ENCODE peak calls at places on chromosomes 2 and 18, in seven cellular contexts. One of them, this sample, is unnamed.

GRCh38 chr2:229268626-229269025 is 2.5 kb downstream of the PID1 start:
- DNase-seq in nephron progenitor cell: no peak
- DNase-seq in right atrium auricular region: no peak
- DNase-seq in fibroblast of the aortic adventitia: peak
- DNase-seq in GM23338: no peak
- DNase-seq in GM12865: no peak
- DNase-seq in suprapubic skin: no peak
- DNase-seq in this sample: no peak

GRCh38 chr2:15642334-15643208 is 50.9 kb downstream of the DDX1 start:
- DNase-seq in nephron progenitor cell: peak
- DNase-seq in right atrium auricular region: peak
- DNase-seq in fibroblast of the aortic adventitia: no peak
- DNase-seq in GM23338: peak
- DNase-seq in GM12865: no peak
- DNase-seq in suprapubic skin: no peak
- DNase-seq in this sample: no peak

GRCh38 chr18:45657357-45658335 is 42.4 kb downstream of the SLC14A2 start:
- DNase-seq in nephron progenitor cell: no peak
- DNase-seq in right atrium auricular region: no peak
- DNase-seq in fibroblast of the aortic adventitia: no peak
- DNase-seq in GM23338: no peak
- DNase-seq in GM12865: no peak
- DNase-seq in suprapubic skin: no peak
- DNase-seq in this sample: no peak

GRCh38 chr2:100194951-100195350 is 52.6 kb upstream of the AFF3 start:
- DNase-seq in nephron progenitor cell: no peak
- DNase-seq in right atrium auricular region: no peak
- DNase-seq in fibroblast of the aortic adventitia: no peak
- DNase-seq in GM23338: no peak
- DNase-seq in GM12865: no peak
- DNase-seq in suprapubic skin: no peak
- DNase-seq in this sample: no peak

GRCh38 chr2:168137510-168138180 is 109.8 kb downstream of the STK39 start:
- DNase-seq in nephron progenitor cell: no peak
- DNase-seq in right atrium auricular region: no peak
- DNase-seq in fibroblast of the aortic adventitia: no peak
- DNase-seq in GM23338: peak
- DNase-seq in GM12865: no peak
- DNase-seq in suprapubic skin: no peak
- DNase-seq in this sample: no peak

GRCh38 chr2:176464886-176465564 is 195.8 kb downstream of the MTX2 start:
- DNase-seq in nephron progenitor cell: peak
- DNase-seq in right atrium auricular region: no peak
- DNase-seq in fibroblast of the aortic adventitia: no peak
- DNase-seq in GM23338: no peak
- DNase-seq in GM12865: peak
- DNase-seq in suprapubic skin: no peak
- DNase-seq in this sample: no peak

GRCh38 chr18:49920731-49921130 is 107.4 kb upstream of the ACAA2 start:
- DNase-seq in nephron progenitor cell: peak
- DNase-seq in right atrium auricular region: no peak
- DNase-seq in fibroblast of the aortic adventitia: no peak
- DNase-seq in GM23338: no peak
- DNase-seq in GM12865: no peak
- DNase-seq in suprapubic skin: no peak
- DNase-seq in this sample: no peak

GRCh38 chr2:164560181-164560792 is 61.0 kb downstream of the GRB14 start:
- DNase-seq in nephron progenitor cell: peak
- DNase-seq in right atrium auricular region: no peak
- DNase-seq in fibroblast of the aortic adventitia: peak
- DNase-seq in GM23338: peak
- DNase-seq in GM12865: peak
- DNase-seq in suprapubic skin: no peak
- DNase-seq in this sample: no peak

GRCh38 chr18:27860011-27860410 is 316.9 kb downstream of the CDH2 start:
- DNase-seq in nephron progenitor cell: no peak
- DNase-seq in right atrium auricular region: no peak
- DNase-seq in fibroblast of the aortic adventitia: no peak
- DNase-seq in GM23338: no peak
- DNase-seq in GM12865: peak
- DNase-seq in suprapubic skin: no peak
- DNase-seq in this sample: no peak

GRCh38 chr18:54255141-54255540 is 14.2 kb upstream of the POLI start:
- DNase-seq in nephron progenitor cell: no peak
- DNase-seq in right atrium auricular region: no peak
- DNase-seq in fibroblast of the aortic adventitia: no peak
- DNase-seq in GM23338: no peak
- DNase-seq in GM12865: no peak
- DNase-seq in suprapubic skin: no peak
- DNase-seq in this sample: no peak

GRCh38 chr2:200575957-200576356 is 9.9 kb upstream of the AOX1 start:
- DNase-seq in nephron progenitor cell: no peak
- DNase-seq in right atrium auricular region: no peak
- DNase-seq in fibroblast of the aortic adventitia: peak
- DNase-seq in GM23338: peak
- DNase-seq in GM12865: peak
- DNase-seq in suprapubic skin: no peak
- DNase-seq in this sample: no peak
- TF ChIP-seq CTCF in nephron progenitor cell: no peak
- TF ChIP-seq CTCF in right atrium auricular region: no peak
- TF ChIP-seq CTCF in fibroblast of the aortic adventitia: peak
- TF ChIP-seq CTCF in GM23338: no peak
- TF ChIP-seq CTCF in GM12865: peak
- TF ChIP-seq CTCF in suprapubic skin: no peak
- TF ChIP-seq CTCF in this sample: no peak

DNA sequence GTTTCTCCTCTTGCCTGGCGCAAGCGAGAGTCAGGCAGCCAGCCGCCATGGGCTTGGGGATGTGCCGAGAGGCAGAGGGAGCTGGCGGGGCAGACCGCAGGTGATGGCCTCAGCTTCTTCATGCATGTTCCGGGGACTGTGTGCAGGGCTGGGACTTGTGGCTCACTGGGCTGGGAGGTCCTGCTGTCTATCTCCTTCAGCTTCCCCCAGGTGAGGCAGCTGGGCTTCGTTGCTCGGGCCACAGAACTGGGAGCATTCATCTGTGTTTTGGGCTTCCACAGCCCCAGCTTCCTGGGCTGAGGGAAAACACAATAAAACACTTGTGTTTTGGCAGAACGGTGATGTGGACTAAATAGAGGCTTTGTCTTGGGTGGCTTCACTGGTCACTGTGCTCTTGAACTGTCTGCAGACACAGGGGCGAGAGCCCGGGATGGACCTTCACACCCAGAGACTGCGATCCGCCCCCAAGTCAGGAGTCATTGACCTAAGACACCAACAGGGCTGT is 93.5 kb downstream of the DYSF start:
- DNase-seq in nephron progenitor cell: no peak
- DNase-seq in right atrium auricular region: no peak
- DNase-seq in fibroblast of the aortic adventitia: no peak
- DNase-seq in GM23338: no peak
- DNase-seq in GM12865: no peak
- DNase-seq in suprapubic skin: no peak
- DNase-seq in this sample: no peak
- TF ChIP-seq CTCF in nephron progenitor cell: no peak
- TF ChIP-seq CTCF in right atrium auricular region: no peak
- TF ChIP-seq CTCF in fibroblast of the aortic adventitia: no peak
- TF ChIP-seq CTCF in GM23338: no peak
- TF ChIP-seq CTCF in GM12865: no peak
- TF ChIP-seq CTCF in suprapubic skin: no peak
- TF ChIP-seq CTCF in this sample: no peak

GRCh38 chr18:63843008-63843407 is 44.5 kb upstream of the SERPINB2 start:
- DNase-seq in nephron progenitor cell: no peak
- DNase-seq in right atrium auricular region: no peak
- DNase-seq in fibroblast of the aortic adventitia: no peak
- DNase-seq in GM23338: no peak
- DNase-seq in GM12865: no peak
- DNase-seq in suprapubic skin: no peak
- DNase-seq in this sample: no peak

GRCh38 chr18:63848159-63848558 is 39.3 kb upstream of the SERPINB2 start:
- DNase-seq in nephron progenitor cell: peak
- DNase-seq in right atrium auricular region: no peak
- DNase-seq in fibroblast of the aortic adventitia: peak
- DNase-seq in GM23338: peak
- DNase-seq in GM12865: peak
- DNase-seq in suprapubic skin: no peak
- DNase-seq in this sample: no peak

GRCh38 chr18:63850010-63850409 is 37.5 kb upstream of the SERPINB2 start:
- DNase-seq in nephron progenitor cell: peak
- DNase-seq in right atrium auricular region: no peak
- DNase-seq in fibroblast of the aortic adventitia: peak
- DNase-seq in GM23338: peak
- DNase-seq in GM12865: peak
- DNase-seq in suprapubic skin: no peak
- DNase-seq in this sample: no peak

DNA sequence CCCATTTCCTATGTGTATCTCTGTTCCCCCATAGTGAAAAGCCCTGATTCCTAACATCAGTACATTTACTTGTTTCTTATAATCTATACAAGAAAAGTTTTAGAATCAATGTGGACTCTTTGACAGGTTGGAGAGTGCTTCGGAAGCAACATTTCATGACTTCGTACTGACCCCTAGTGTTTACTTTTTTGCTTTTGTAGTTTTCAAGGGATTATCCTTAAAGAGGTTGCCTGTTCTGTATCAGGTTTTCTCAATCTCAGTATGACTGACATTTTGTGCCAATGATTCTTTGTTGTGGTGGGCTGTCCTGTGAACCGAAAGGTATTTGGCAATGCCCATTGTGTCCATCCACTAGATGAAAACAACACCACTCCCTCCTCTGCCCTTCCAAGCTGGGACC is 43.3 kb upstream of the SERPINB2 start:
- DNase-seq in nephron progenitor cell: no peak
- DNase-seq in right atrium auricular region: no peak
- DNase-seq in fibroblast of the aortic adventitia: peak
- DNase-seq in GM23338: peak
- DNase-seq in GM12865: peak
- DNase-seq in suprapubic skin: no peak
- DNase-seq in this sample: no peak
- TF ChIP-seq CTCF in nephron progenitor cell: peak
- TF ChIP-seq CTCF in right atrium auricular region: no peak
- TF ChIP-seq CTCF in fibroblast of the aortic adventitia: peak
- TF ChIP-seq CTCF in GM23338: peak
- TF ChIP-seq CTCF in GM12865: peak
- TF ChIP-seq CTCF in suprapubic skin: peak
- TF ChIP-seq CTCF in this sample: peak

DNA sequence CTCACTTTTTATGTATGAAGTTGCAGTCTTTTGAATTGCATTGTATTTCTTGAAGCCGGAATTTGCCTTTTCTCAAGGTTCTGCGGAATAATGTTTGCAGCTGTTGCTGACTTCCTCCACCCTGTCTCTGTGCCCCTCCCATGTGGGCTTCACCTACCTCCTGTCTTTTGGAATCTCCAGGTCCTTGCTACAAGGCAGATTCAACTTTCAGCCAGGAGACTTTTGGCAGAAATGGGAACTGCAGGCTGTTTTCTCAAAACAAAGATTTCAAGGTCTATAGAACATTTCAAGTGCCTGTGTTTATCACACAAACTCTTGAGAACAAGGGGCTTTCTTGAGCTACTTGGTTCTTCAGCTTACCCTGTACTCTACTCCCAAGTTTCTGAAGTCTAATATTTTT is 25.6 kb downstream of the ZNF236 start:
- DNase-seq in nephron progenitor cell: no peak
- DNase-seq in right atrium auricular region: no peak
- DNase-seq in fibroblast of the aortic adventitia: no peak
- DNase-seq in GM23338: peak
- DNase-seq in GM12865: no peak
- DNase-seq in suprapubic skin: no peak
- DNase-seq in this sample: no peak
- TF ChIP-seq CTCF in nephron progenitor cell: no peak
- TF ChIP-seq CTCF in right atrium auricular region: no peak
- TF ChIP-seq CTCF in fibroblast of the aortic adventitia: peak
- TF ChIP-seq CTCF in GM23338: peak
- TF ChIP-seq CTCF in GM12865: peak
- TF ChIP-seq CTCF in suprapubic skin: no peak
- TF ChIP-seq CTCF in this sample: peak

DNA sequence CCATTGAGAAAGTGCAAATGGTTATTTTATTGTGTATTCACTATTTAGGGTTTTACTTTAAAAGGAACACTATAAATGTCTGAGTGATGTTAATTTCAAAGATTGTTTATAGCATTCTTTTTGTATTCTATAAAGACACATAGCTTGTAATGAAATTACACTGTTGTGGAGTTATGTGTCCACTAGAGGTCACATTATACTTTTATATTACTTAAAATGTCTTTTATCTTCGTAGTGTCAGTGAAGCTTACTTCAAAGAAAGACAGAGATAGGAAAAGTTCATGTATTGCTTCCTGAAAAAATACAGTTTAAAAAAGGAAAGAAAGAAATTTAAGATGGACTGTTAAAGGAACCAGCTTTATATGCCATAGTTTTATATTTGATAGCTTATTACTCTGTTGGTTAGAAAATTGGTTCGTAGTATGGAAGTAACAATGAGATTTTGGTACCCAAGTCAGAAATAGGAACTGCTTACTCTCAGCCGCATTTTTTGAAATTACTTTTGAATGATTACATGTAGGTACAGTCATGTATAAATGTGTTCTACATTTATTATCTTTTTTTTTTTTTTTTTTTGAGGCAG is 20.5 kb downstream of the APLF start:
- DNase-seq in nephron progenitor cell: no peak
- DNase-seq in right atrium auricular region: no peak
- DNase-seq in fibroblast of the aortic adventitia: peak
- DNase-seq in GM23338: peak
- DNase-seq in GM12865: peak
- DNase-seq in suprapubic skin: no peak
- DNase-seq in this sample: no peak
- TF ChIP-seq CTCF in nephron progenitor cell: peak
- TF ChIP-seq CTCF in right atrium auricular region: peak
- TF ChIP-seq CTCF in fibroblast of the aortic adventitia: peak
- TF ChIP-seq CTCF in GM23338: no peak
- TF ChIP-seq CTCF in GM12865: no peak
- TF ChIP-seq CTCF in suprapubic skin: no peak
- TF ChIP-seq CTCF in this sample: peak

This sample was measured in mesothelial cell of epicardium.